ENCODE peak calls at places on chromosomes 12 and 14, in four cellular contexts. S is CD8-positive, alpha-beta T cell; Z is HCT116; O is naive thymus-derived CD4-positive, alpha-beta T cell. E is an unnamed sample.

GRCh38 chr12:122999986-123000420 is 19.5 kb downstream of the ARL6IP4 start:
- DNase-seq in S (no peak), Z (no peak), O (no peak), E (no peak)

GRCh38 chr12:46351861-46352595 is 20.5 kb downstream of the SLC38A2 start:
- DNase-seq in S (no peak), Z (no peak), O (no peak), E (no peak)

GRCh38 chr12:2137707-2138106 is 84.9 kb downstream of the CACNA1C start:
- DNase-seq in S (no peak), Z (no peak), O (no peak), E (no peak)

GRCh38 chr12:3542911-3543310 is 51.9 kb downstream of the PRMT8 start:
- DNase-seq in S (no peak), Z (no peak), O (no peak), E (no peak)

GRCh38 chr12:41333988-41334387 is 145.9 kb downstream of the PDZRN4 start:
- DNase-seq in S (no peak), Z (no peak), O (no peak), E (no peak)

GRCh38 chr12:65094722-65095121 is 26.4 kb downstream of the WIF1 start:
- DNase-seq in S (no peak), Z (no peak), O (no peak), E (no peak)

GRCh38 chr14:55328317-55328716 is 57.1 kb downstream of the FBXO34 start:
- DNase-seq in S (no peak), Z (no peak), O (no peak), E (no peak)

GRCh38 chr12:91388573-91388972 is 206.0 kb upstream of the DCN start:
- DNase-seq in S (no peak), Z (no peak), O (no peak), E (no peak)

GRCh38 chr14:53022593-53022992 is 71.7 kb upstream of the FERMT2 start:
- DNase-seq in S (no peak), Z (no peak), O (no peak), E (no peak)

GRCh38 chr14:100739306-100739705 is 12.6 kb downstream of the DLK1 start:
- DNase-seq in S (no peak), Z (no peak), O (no peak), E (no peak)

GRCh38 chr12:131950182-131950913 is 606 bp downstream of the EP400 start:
- DNase-seq in S (no peak), Z (no peak), O (no peak), E (no peak)

GRCh38 chr14:77804592-77804991 is 4.7 kb downstream of the ADCK1 start:
- DNase-seq in S (no peak), Z (no peak), O (no peak), E (no peak)

GRCh38 chr12:15443611-15444010 is 121.3 kb downstream of the PTPRO start:
- DNase-seq in S (no peak), Z (no peak), O (no peak), E (no peak)

GRCh38 chr14:24051789-24052655 is at the start of gene CARMIL3:
- DNase-seq in S (peak; percentile 12), Z (no peak), O (peak; percentile 28), E (no peak)

GRCh38 chr14:24054324-24054641 is 2.5 kb downstream of the CARMIL3 start:
- DNase-seq in S (no peak), Z (no peak), O (no peak), E (no peak)

GRCh38 chr14:24053548-24054323 is 1.9 kb downstream of the CARMIL3 start:
- DNase-seq in S (no peak), Z (no peak), O (no peak), E (no peak)

GRCh38 chr14:24051162-24051788 is 534 bp upstream of the CARMIL3 start:
- DNase-seq in S (no peak), Z (no peak), O (no peak), E (no peak)

DNA sequence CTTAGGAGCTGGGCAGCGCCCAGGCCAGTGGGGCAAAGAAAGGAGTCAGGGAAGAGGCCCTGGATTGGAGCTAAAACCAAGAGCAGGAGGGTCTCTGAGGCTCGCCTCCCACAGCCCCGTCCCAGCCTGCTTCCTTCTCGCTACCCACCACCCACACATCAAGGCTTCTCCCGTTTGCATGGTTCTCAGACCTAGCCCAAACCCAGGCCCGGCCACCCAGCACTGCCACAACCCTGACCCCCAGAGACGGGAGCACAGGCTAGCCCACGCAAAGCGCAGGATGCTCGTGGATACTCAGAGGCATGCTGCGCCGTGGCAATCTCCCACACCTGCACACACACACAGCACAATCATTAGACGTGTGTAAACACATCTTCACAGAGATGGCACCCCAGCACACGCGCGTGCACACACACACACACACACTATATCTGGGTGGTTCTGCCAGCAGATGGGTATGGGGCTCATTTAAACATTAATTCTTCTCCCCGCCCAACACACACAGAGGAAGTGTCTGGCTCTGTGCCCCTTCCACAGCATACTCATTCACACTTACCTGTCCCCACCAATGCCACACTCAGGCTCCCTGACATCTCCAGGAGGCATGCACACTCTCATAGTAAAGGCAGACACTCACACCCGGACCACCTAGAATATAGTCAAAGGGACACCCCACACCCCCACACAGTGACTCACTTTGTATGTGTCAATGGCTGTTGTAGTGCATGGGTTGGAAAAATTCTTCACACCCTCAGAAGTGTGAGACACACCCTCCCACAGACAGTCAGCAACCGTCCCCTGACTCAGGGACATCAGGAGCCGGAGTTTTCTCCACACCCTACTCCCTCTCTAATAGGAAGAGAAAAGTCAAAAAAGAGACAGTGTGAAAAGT is 1.1 kb downstream of the CARMIL3 start:
- DNase-seq in S (no peak), Z (no peak), O (no peak), E (no peak)
- H3K4me3 ChIP-seq in S (peak overlapping the region; percentile 76), Z (peak overlapping the region; percentile 73), O (peak overlapping the region; percentile 63), E (peak overlapping the region; percentile 88)

GRCh38 chr12:120228041-120228290 is 27.1 kb upstream of the RPLP0 start:
- DNase-seq in S (no peak), Z (no peak), O (no peak), E (no peak)

GRCh38 chr12:120228291-120229070 is 27.6 kb upstream of the RPLP0 start:
- DNase-seq in S (peak; percentile 73), Z (no peak), O (peak; percentile 77), E (no peak)

GRCh38 chr12:120229583-120230325 is 28.8 kb upstream of the RPLP0 start:
- DNase-seq in S (no peak), Z (no peak), O (no peak), E (no peak)

GRCh38 chr12:120230326-120230973 is 29.5 kb upstream of the RPLP0 start:
- DNase-seq in S (no peak), Z (peak; percentile 86), O (no peak), E (peak; percentile 38)

GRCh38 chr12:120229071-120229582 is 28.2 kb upstream of the RPLP0 start:
- DNase-seq in S (no peak), Z (no peak), O (no peak), E (no peak)
- H3K4me3 ChIP-seq in S (peak overlapping the region; percentile 30), Z (peak overlapping the region; percentile 58), O (peak overlapping the region; percentile 21), E (peak overlapping the region; percentile 44)

GRCh38 chr12:21526053-21526452 is at the start of gene SPX:
- DNase-seq in S (no peak), Z (no peak), O (no peak), E (no peak)
- H3K4me3 ChIP-seq in S (peak within 1 kb of the TSS; percentile 64), Z (no peak within 1 kb of the TSS), O (peak within 1 kb of the TSS; percentile 63), E (peak within 1 kb of the TSS; percentile 79)

DNA sequence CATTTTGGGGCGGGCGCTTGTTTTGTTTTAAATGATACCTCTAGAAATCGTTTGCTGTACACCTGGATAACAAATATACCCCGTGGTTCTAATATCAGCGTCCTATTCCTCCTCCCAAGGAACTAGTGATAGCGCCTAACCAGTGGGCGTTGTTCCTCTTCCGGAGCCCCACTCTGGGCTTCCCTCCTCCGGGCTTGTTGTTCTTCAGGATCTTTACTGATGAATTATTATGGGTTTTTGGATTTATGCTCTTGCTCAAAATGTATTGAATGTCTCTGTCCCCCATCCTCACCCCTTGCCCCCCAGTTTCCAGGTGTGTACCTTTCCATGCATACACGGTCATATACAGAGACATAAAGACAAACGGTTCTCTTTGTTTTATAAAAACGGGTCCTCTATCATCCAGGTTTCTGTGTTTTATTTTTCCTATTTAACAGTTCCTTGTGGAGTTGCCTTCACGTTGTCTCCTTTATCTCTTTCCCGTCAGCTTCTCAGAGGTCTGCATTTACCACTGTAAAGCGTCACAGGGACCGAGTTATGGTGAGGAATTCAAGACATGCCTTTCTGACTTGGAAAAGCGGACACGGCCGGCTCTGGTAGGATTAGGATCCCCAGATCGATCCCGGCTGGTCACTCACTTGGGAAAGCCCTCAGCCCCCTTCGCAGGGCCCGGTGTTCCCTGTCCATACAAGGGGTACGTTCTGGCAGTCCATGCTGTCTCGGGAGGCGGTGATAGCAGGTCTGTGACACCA is 655 bp upstream of the PLEKHG3 start:
- DNase-seq in S (no peak), Z (no peak), O (no peak), E (no peak)
- H3K4me3 ChIP-seq in S (peak overlapping the region; percentile 49), Z (peak overlapping the region; percentile 82), O (peak overlapping the region; percentile 64), E (peak overlapping the region; percentile 87)

GRCh38 chr14:95499354-95499750 is 17.1 kb downstream of the SYNE3 start:
- DNase-seq in S (no peak), Z (no peak), O (no peak), E (no peak)
- H3K4me3 ChIP-seq in S (no peak overlapping the region), Z (no peak overlapping the region), O (no peak overlapping the region), E (no peak overlapping the region)

DNA sequence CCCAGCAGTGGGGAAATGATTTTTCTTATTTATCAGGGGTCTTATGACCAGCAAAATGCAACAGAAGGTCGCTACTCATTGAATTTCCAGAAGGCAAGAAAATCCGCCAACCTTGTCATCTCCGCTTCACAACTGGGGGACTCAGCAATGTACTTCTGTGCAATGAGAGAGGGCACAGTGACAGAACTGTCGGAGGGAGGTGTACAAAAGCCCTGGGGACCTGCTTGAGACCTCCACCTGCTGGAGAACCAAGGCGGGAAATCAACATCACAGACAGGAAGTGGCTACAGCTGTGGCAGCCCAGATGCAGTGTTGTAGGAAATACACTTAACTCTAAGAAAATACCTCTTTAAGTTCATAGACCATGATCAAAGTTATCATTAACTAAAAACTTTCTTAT is 250.9 kb upstream of the OR4E1 start:
- DNase-seq in S (peak; percentile 31), Z (no peak), O (peak; percentile 73), E (no peak)
- H3K4me3 ChIP-seq in S (peak overlapping the region; percentile 33), Z (no peak overlapping the region), O (peak overlapping the region; percentile 36), E (no peak overlapping the region)

GRCh38 chr14:65156568-65157366 is 54.5 kb upstream of the MAX start:
- DNase-seq in S (no peak), Z (no peak), O (no peak), E (peak; percentile 21)
- H3K4me3 ChIP-seq in S (no peak overlapping the region), Z (no peak overlapping the region), O (no peak overlapping the region), E (peak overlapping the region; percentile 66)